ENCODE peak calls at places on chromosomes 5 and 9, in ten cellular contexts. O, C, X, M, E, V, D, J, Z and T are unnamed samples.

GRCh38 chr5:159774476-159775031 is 141.7 kb upstream of the ADRA1B start:
- DNase-seq in O (no peak), Z (no peak), E (no peak), C (no peak), M (no peak), V (no peak), D (no peak), X (no peak), J (no peak), T (no peak)

GRCh38 chr9:136306691-136307208 is 2.9 kb upstream of the CCDC187 start:
- DNase-seq in C (no peak), J (peak; percentile 52), M (no peak), E (no peak), X (no peak), Z (no peak), D (no peak), V (no peak), O (no peak), T (no peak)

GRCh38 chr9:131678499-131679111 is 61.3 kb downstream of the RAPGEF1 start:
- DNase-seq in O (peak; percentile 80), Z (no peak), C (peak; percentile 91), M (peak; percentile 98), D (no peak), X (peak; percentile 58), E (peak; percentile 88), J (peak; percentile 67), V (peak; percentile 79), T (peak; percentile 93)

GRCh38 chr5:93403529-93403928 is 177.5 kb downstream of the NR2F1-AS1 start:
- DNase-seq in E (no peak), O (no peak), C (no peak), V (no peak), J (no peak), M (no peak), D (no peak), Z (no peak), X (no peak), T (no peak)

GRCh38 chr9:131366745-131367401 is 27.0 kb upstream of the PRRC2B start:
- DNase-seq in J (peak; percentile 89), X (no peak), O (peak; percentile 60), M (peak; percentile 49), D (no peak), E (peak; percentile 55), Z (no peak), V (peak; percentile 59), C (no peak), T (no peak)

GRCh38 chr9:134594376-134594941 is 47.1 kb upstream of the COL5A1 start:
- DNase-seq in X (no peak), D (no peak), V (no peak), J (no peak), M (no peak), O (no peak), Z (no peak), C (no peak), E (no peak), T (no peak)

GRCh38 chr9:95515272-95516113 is 1.3 kb downstream of the PTCH1 start:
- DNase-seq in V (peak; percentile 11), X (no peak), C (no peak), D (no peak), Z (no peak), O (peak; percentile 17), M (no peak), E (no peak), J (no peak), T (no peak)

GRCh38 chr9:130243015-130243881 is 22.3 kb upstream of the HMCN2 start:
- DNase-seq in O (peak; percentile 35), J (peak; percentile 79), Z (peak; percentile 86), D (no peak), X (peak; percentile 34), C (peak; percentile 48), E (peak; percentile 73), V (peak; percentile 76), M (peak; percentile 25), T (peak; percentile 61)

GRCh38 chr9:105053209-105053652 is 125.3 kb upstream of the ABCA1 start:
- DNase-seq in J (peak; percentile 59), E (no peak), V (peak; percentile 72), M (peak; percentile 94), O (no peak), C (peak; percentile 33), X (no peak), D (no peak), Z (no peak), T (peak; percentile 55)

GRCh38 chr5:169013846-169014245 is 287.1 kb downstream of the SLIT3 start:
- DNase-seq in X (peak; percentile 24), O (no peak), V (no peak), M (no peak), J (no peak), Z (no peak), C (no peak), D (no peak), E (no peak), T (no peak)

GRCh38 chr5:76716456-76717157 is 681 bp downstream of the F2R start:
- DNase-seq in J (peak; percentile 47), D (no peak), X (no peak), Z (no peak), E (peak; percentile 37), C (no peak), M (no peak), V (no peak), O (peak; percentile 63), T (no peak)
- TF ChIP-seq CTCF in J (no peak), D (no peak), X (no peak), Z (no peak), E (no peak), C (no peak), M (no peak), V (no peak), O (no peak), T (no peak)

GRCh38 chr5:72613515-72613914 is 106.3 kb upstream of the ZNF366 start:
- DNase-seq in V (no peak), J (no peak), C (no peak), D (no peak), M (no peak), Z (no peak), O (no peak), X (no peak), E (no peak), T (no peak)

GRCh38 chr5:72608297-72608696 is 101.1 kb upstream of the ZNF366 start:
- DNase-seq in X (no peak), V (no peak), O (peak; percentile 36), E (peak; percentile 49), C (no peak), D (no peak), Z (no peak), M (peak; percentile 76), J (no peak), T (no peak)

GRCh38 chr5:72612810-72613209 is 105.6 kb upstream of the ZNF366 start:
- DNase-seq in V (no peak), D (no peak), Z (no peak), O (no peak), M (peak; percentile 25), J (no peak), E (no peak), X (no peak), C (no peak), T (no peak)

GRCh38 chr5:72608922-72609321 is 101.7 kb upstream of the ZNF366 start:
- DNase-seq in C (no peak), D (no peak), M (no peak), X (no peak), O (no peak), J (no peak), E (no peak), V (no peak), Z (no peak), T (no peak)

DNA sequence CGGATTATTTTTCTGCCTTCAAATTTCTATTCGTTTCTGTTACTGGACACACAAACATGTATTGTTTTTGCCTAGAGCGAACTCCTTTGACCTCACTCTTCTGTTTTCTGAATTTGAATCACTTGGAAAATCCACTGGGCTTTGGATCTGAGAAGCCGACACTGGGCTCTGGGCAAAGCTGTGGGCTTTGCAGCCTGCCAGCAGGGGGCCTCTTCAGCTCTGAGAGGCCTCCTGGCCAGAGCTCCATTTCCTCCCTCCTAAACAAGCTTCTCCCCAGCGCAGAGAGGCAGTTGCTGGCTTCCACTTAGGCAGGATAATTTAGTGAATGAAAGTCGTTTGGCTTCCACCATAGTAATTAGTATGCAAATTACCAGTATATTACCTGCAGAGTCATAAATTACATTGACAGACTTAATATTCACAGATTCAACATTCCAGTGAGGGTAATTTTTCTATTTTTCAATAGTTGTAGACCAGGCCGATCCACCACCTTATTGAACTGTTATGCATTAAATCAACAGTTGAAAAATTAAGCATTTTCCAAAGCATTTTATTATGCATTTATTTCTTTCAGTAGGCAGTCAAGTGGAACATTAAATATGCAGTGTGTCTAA is 104.0 kb upstream of the ZNF366 start:
- DNase-seq in C (peak; percentile 75), D (peak; percentile 7), J (peak; percentile 74), O (peak; percentile 85), Z (peak; percentile 66), M (peak; percentile 74), V (peak; percentile 82), E (peak; percentile 83), X (peak; percentile 62), T (peak; percentile 91)
- TF ChIP-seq POLR2A in C (no peak), D (no peak), J (no peak), O (no peak), Z (no peak), M (no peak), V (no peak), E (no peak), X (no peak), T (no peak)

DNA sequence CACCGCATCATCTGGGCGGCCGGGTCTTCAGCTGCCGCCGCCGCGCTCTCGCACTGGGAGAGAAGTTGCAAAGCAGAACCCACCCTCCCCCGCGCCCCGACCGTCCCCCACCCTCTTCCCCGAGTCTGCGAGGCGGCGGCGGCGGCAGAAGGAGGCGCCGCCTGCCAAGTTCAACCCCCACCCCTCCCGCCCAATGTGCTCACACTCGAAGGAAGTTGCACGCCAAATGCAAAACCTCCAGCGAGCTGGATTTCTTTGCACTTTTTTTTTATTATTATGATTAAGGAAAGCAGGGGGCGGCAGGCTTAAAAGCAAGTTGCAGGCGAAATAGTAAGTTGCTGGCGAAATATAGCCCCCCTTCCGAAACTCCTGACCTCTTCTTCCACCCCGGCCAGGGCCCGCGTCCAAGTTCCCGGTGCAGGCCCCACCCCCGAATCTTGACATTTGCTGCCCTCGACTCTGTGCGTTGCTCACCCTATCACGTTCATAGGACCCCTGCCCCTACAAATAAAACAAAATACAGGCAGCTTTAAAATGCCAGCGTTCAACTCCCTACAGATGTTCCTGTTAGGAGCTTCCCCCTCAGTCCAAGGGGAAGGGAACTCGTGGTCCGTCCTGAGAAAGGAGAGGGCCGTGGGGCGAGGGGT is 1.1 kb upstream of the NR3C1 start:
- DNase-seq in V (peak; percentile 81), O (peak; percentile 80), X (peak; percentile 66), D (peak; percentile 50), C (peak; percentile 84), J (peak; percentile 92), E (peak; percentile 85), M (peak; percentile 93), Z (peak; percentile 87), T (peak; percentile 97)
- TF ChIP-seq CTCF in V (no peak), O (no peak), X (no peak), D (no peak), C (no peak), J (no peak), E (no peak), M (peak; percentile 25), Z (no peak), T (no peak)

DNA sequence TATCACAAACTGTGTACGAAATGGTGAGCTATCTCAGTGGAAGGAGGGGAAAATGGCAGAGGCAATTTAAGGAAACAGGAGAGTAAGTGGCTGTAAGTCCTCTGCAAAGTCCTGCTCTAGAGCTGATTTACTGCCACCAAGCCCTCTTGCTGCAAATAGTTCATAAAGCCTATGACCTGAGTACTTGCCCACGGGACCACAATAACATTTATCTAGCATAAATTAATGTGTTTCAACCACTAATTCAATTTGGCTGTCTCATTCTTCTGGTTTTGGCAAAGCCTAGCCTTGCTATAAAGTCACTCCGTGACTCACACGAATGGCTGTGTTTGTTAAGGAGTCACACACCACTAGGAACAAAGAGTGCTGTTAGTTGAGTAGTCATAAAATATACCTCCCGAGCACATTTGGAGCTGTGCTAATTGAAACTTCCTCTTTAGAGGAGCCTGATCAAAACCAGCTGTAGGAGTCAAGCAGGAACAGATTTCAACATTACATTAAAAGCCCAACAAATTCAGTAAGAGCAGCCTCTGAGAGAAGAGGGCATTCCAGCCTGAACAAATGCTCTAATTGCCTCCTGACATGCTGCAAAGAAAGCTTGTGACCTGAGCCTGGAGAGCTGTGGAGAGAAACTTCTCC is 738.7 kb upstream of the ZNF608 start:
- DNase-seq in J (peak; percentile 71), M (peak; percentile 97), X (peak; percentile 83), C (peak; percentile 59), D (no peak), E (peak; percentile 22), Z (no peak), O (peak; percentile 96), V (peak; percentile 59), T (peak; percentile 77)
- TF ChIP-seq POLR2A in J (no peak), M (no peak), X (no peak), C (no peak), D (no peak), E (no peak), Z (no peak), O (peak; percentile 72), V (no peak), T (no peak)